ENCODE peak calls at places on chromosomes 3 and 15, in nine cellular contexts. One of them, this sample, is unnamed. For H3K9me3, the result is how much of the 10 kb centered on the place peaks cover.

GRCh38 chr15:92616621-92617179 is 38.9 kb downstream of the FAM174B start:
- DNase-seq in MM.1S: no peak
- DNase-seq in PC-9: no peak
- DNase-seq in neural progenitor cell: no peak
- DNase-seq in body of pancreas: no peak
- DNase-seq in kidney: no peak
- DNase-seq in fibroblast of lung: peak
- DNase-seq in PC-3: peak
- DNase-seq in psoas muscle: peak
- DNase-seq in this sample: peak

GRCh38 chr3:184178522-184179138 is 4.0 kb downstream of the AP2M1 start:
- DNase-seq in MM.1S: no peak
- DNase-seq in PC-9: no peak
- DNase-seq in neural progenitor cell: no peak
- DNase-seq in body of pancreas: no peak
- DNase-seq in kidney: no peak
- DNase-seq in fibroblast of lung: no peak
- DNase-seq in PC-3: no peak
- DNase-seq in psoas muscle: no peak
- DNase-seq in this sample: peak

GRCh38 chr15:100097342-100097899 is 244.4 kb downstream of the ADAMTS17 start:
- DNase-seq in MM.1S: no peak
- DNase-seq in PC-9: no peak
- DNase-seq in neural progenitor cell: no peak
- DNase-seq in body of pancreas: no peak
- DNase-seq in kidney: no peak
- DNase-seq in fibroblast of lung: no peak
- DNase-seq in PC-3: no peak
- DNase-seq in psoas muscle: no peak
- DNase-seq in this sample: peak

GRCh38 chr15:74010929-74011540 is 16.5 kb downstream of the PML start:
- DNase-seq in MM.1S: no peak
- DNase-seq in PC-9: no peak
- DNase-seq in neural progenitor cell: no peak
- DNase-seq in body of pancreas: no peak
- DNase-seq in kidney: no peak
- DNase-seq in fibroblast of lung: peak
- DNase-seq in PC-3: no peak
- DNase-seq in psoas muscle: no peak
- DNase-seq in this sample: no peak

GRCh38 chr3:34024447-34025240 is 226.2 kb downstream of the PDCD6IP start:
- DNase-seq in MM.1S: no peak
- DNase-seq in PC-9: no peak
- DNase-seq in neural progenitor cell: no peak
- DNase-seq in body of pancreas: no peak
- DNase-seq in kidney: no peak
- DNase-seq in fibroblast of lung: no peak
- DNase-seq in PC-3: no peak
- DNase-seq in psoas muscle: peak
- DNase-seq in this sample: no peak

GRCh38 chr3:16200411-16200810 is 25.9 kb downstream of the GALNT15 start:
- DNase-seq in MM.1S: peak
- DNase-seq in PC-9: peak
- DNase-seq in neural progenitor cell: no peak
- DNase-seq in body of pancreas: no peak
- DNase-seq in kidney: no peak
- DNase-seq in fibroblast of lung: peak
- DNase-seq in PC-3: peak
- DNase-seq in psoas muscle: no peak
- DNase-seq in this sample: no peak

GRCh38 chr3:172332256-172333041 is 115.8 kb downstream of the GHSR start:
- DNase-seq in MM.1S: peak
- DNase-seq in PC-9: peak
- DNase-seq in neural progenitor cell: peak
- DNase-seq in body of pancreas: peak
- DNase-seq in kidney: no peak
- DNase-seq in fibroblast of lung: peak
- DNase-seq in PC-3: peak
- DNase-seq in psoas muscle: no peak
- DNase-seq in this sample: peak

GRCh38 chr15:94370197-94370987 is 139.0 kb downstream of the MCTP2 start:
- DNase-seq in MM.1S: no peak
- DNase-seq in PC-9: no peak
- DNase-seq in neural progenitor cell: no peak
- DNase-seq in body of pancreas: no peak
- DNase-seq in kidney: no peak
- DNase-seq in fibroblast of lung: peak
- DNase-seq in PC-3: peak
- DNase-seq in psoas muscle: no peak
- DNase-seq in this sample: no peak

GRCh38 chr3:38657369-38657768 is 7.9 kb upstream of the SCN5A start:
- DNase-seq in MM.1S: no peak
- DNase-seq in PC-9: no peak
- DNase-seq in neural progenitor cell: no peak
- DNase-seq in body of pancreas: no peak
- DNase-seq in kidney: no peak
- DNase-seq in fibroblast of lung: no peak
- DNase-seq in PC-3: no peak
- DNase-seq in psoas muscle: no peak
- DNase-seq in this sample: no peak

GRCh38 chr3:38655708-38656300 is 6.3 kb upstream of the SCN5A start:
- DNase-seq in MM.1S: peak
- DNase-seq in PC-9: peak
- DNase-seq in neural progenitor cell: peak
- DNase-seq in body of pancreas: no peak
- DNase-seq in kidney: no peak
- DNase-seq in fibroblast of lung: peak
- DNase-seq in PC-3: peak
- DNase-seq in psoas muscle: no peak
- DNase-seq in this sample: peak

GRCh38 chr3:38651153-38651789 is 1.8 kb upstream of the SCN5A start:
- DNase-seq in MM.1S: peak
- DNase-seq in PC-9: peak
- DNase-seq in neural progenitor cell: peak
- DNase-seq in body of pancreas: peak
- DNase-seq in kidney: peak
- DNase-seq in fibroblast of lung: peak
- DNase-seq in PC-3: peak
- DNase-seq in psoas muscle: peak
- DNase-seq in this sample: peak

GRCh38 chr3:38652934-38653333 is 3.4 kb upstream of the SCN5A start:
- DNase-seq in MM.1S: no peak
- DNase-seq in PC-9: no peak
- DNase-seq in neural progenitor cell: no peak
- DNase-seq in body of pancreas: no peak
- DNase-seq in kidney: no peak
- DNase-seq in fibroblast of lung: no peak
- DNase-seq in PC-3: no peak
- DNase-seq in psoas muscle: no peak
- DNase-seq in this sample: no peak

GRCh38 chr3:38653685-38654537 is 4.4 kb upstream of the SCN5A start:
- DNase-seq in MM.1S: no peak
- DNase-seq in PC-9: no peak
- DNase-seq in neural progenitor cell: no peak
- DNase-seq in body of pancreas: no peak
- DNase-seq in kidney: no peak
- DNase-seq in fibroblast of lung: no peak
- DNase-seq in PC-3: no peak
- DNase-seq in psoas muscle: no peak
- DNase-seq in this sample: peak
- H3K27ac ChIP-seq in MM.1S: no peak
- H3K27ac ChIP-seq in PC-9: no peak
- H3K27ac ChIP-seq in neural progenitor cell: no peak
- H3K27ac ChIP-seq in body of pancreas: no peak
- H3K27ac ChIP-seq in kidney: no peak
- H3K27ac ChIP-seq in fibroblast of lung: no peak
- H3K27ac ChIP-seq in PC-3: no peak
- H3K27ac ChIP-seq in psoas muscle: no peak
- H3K27ac ChIP-seq in this sample: no peak

GRCh38 chr15:66169625-66170024 is 83.9 kb downstream of the MEGF11 start:
- DNase-seq in MM.1S: no peak
- DNase-seq in PC-9: no peak
- DNase-seq in neural progenitor cell: no peak
- DNase-seq in body of pancreas: no peak
- DNase-seq in kidney: peak
- DNase-seq in fibroblast of lung: no peak
- DNase-seq in PC-3: no peak
- DNase-seq in psoas muscle: no peak
- DNase-seq in this sample: no peak
- TF ChIP-seq CTCF in MM.1S: no peak
- TF ChIP-seq CTCF in PC-9: no peak
- TF ChIP-seq CTCF in neural progenitor cell: no peak
- TF ChIP-seq CTCF in body of pancreas: no peak
- TF ChIP-seq CTCF in kidney: no peak
- TF ChIP-seq CTCF in fibroblast of lung: no peak
- TF ChIP-seq CTCF in PC-3: no peak
- TF ChIP-seq CTCF in psoas muscle: no peak
- TF ChIP-seq CTCF in this sample: no peak

DNA sequence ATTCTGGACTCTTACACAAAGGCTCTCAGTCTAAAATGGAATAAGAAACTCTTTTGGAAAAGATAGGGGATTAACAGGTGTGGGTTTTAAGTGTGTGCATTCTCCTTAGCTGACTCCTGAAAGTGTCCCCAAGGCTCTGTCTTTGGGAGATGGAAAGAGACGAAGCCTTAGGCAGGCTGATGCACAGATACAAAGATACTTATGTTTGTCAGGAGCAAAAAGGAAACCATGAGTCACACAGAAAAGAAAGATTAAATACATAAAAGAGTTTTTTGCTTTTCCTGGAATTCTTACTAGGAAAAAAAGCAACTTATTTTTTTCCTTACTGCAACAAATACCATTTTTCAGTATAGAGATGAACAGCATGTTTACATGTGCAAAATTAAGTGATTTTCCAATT is 23.8 kb upstream of the ABI3BP start:
- DNase-seq in MM.1S: no peak
- DNase-seq in PC-9: no peak
- DNase-seq in neural progenitor cell: no peak
- DNase-seq in body of pancreas: no peak
- DNase-seq in kidney: no peak
- DNase-seq in fibroblast of lung: peak
- DNase-seq in PC-3: peak
- DNase-seq in psoas muscle: no peak
- DNase-seq in this sample: no peak
- H3K9me3 ChIP-seq in MM.1S: under half
- H3K9me3 ChIP-seq in PC-9: under half
- H3K9me3 ChIP-seq in neural progenitor cell: under half
- H3K9me3 ChIP-seq in body of pancreas: under half
- H3K9me3 ChIP-seq in kidney: under half
- H3K9me3 ChIP-seq in fibroblast of lung: under half
- H3K9me3 ChIP-seq in PC-3: under half
- H3K9me3 ChIP-seq in psoas muscle: under half
- H3K9me3 ChIP-seq in this sample: under half

GRCh38 chr15:55588070-55588817 is at the start of gene PYGO1:
- DNase-seq in MM.1S: peak
- DNase-seq in PC-9: peak
- DNase-seq in neural progenitor cell: peak
- DNase-seq in body of pancreas: peak
- DNase-seq in kidney: peak
- DNase-seq in fibroblast of lung: peak
- DNase-seq in PC-3: peak
- DNase-seq in psoas muscle: peak
- DNase-seq in this sample: peak
- H3K27ac ChIP-seq in MM.1S: no peak
- H3K27ac ChIP-seq in PC-9: no peak
- H3K27ac ChIP-seq in neural progenitor cell: no peak
- H3K27ac ChIP-seq in body of pancreas: peak
- H3K27ac ChIP-seq in kidney: no peak
- H3K27ac ChIP-seq in fibroblast of lung: peak
- H3K27ac ChIP-seq in PC-3: no peak
- H3K27ac ChIP-seq in psoas muscle: peak
- H3K27ac ChIP-seq in this sample: peak

GRCh38 chr3:127366383-127366782 is 78.5 kb upstream of the PRR20G start:
- DNase-seq in MM.1S: no peak
- DNase-seq in PC-9: no peak
- DNase-seq in neural progenitor cell: peak
- DNase-seq in body of pancreas: no peak
- DNase-seq in kidney: no peak
- DNase-seq in fibroblast of lung: no peak
- DNase-seq in PC-3: no peak
- DNase-seq in psoas muscle: no peak
- DNase-seq in this sample: no peak
- TF ChIP-seq CTCF in MM.1S: no peak
- TF ChIP-seq CTCF in PC-9: no peak
- TF ChIP-seq CTCF in neural progenitor cell: no peak
- TF ChIP-seq CTCF in body of pancreas: no peak
- TF ChIP-seq CTCF in kidney: no peak
- TF ChIP-seq CTCF in fibroblast of lung: no peak
- TF ChIP-seq CTCF in PC-3: no peak
- TF ChIP-seq CTCF in psoas muscle: no peak
- TF ChIP-seq CTCF in this sample: no peak

GRCh38 chr15:25715536-25716413 is 147.4 kb downstream of the ATP10A start:
- DNase-seq in MM.1S: no peak
- DNase-seq in PC-9: no peak
- DNase-seq in neural progenitor cell: no peak
- DNase-seq in body of pancreas: no peak
- DNase-seq in kidney: no peak
- DNase-seq in fibroblast of lung: no peak
- DNase-seq in PC-3: no peak
- DNase-seq in psoas muscle: no peak
- DNase-seq in this sample: peak
- H3K9me3 ChIP-seq in MM.1S: under half
- H3K9me3 ChIP-seq in PC-9: under half
- H3K9me3 ChIP-seq in neural progenitor cell: under half
- H3K9me3 ChIP-seq in body of pancreas: under half
- H3K9me3 ChIP-seq in kidney: under half
- H3K9me3 ChIP-seq in fibroblast of lung: under half
- H3K9me3 ChIP-seq in PC-3: under half
- H3K9me3 ChIP-seq in psoas muscle: under half
- H3K9me3 ChIP-seq in this sample: under half